ENCODE peak calls at places on chromosomes 6 and 20, in nine cellular contexts. Q is prostate gland; B is sigmoid colon; A is right lobe of liver; Z is stomach; U is cardiac muscle cell; C is naive thymus-derived CD4-positive, alpha-beta T cell; K is lower lobe of right lung; W is CD8-positive, alpha-beta T cell. J is an unnamed sample. For H3K27me3, the result is how much of the 10 kb centered on the place peaks cover.

GRCh38 chr6:126720326-126720725 is 380.4 kb downstream of the CENPW start:
- DNase-seq in Q (no peak), B (no peak), A (no peak), Z (no peak), U (no peak), C (no peak), K (no peak), W (no peak), J (no peak)

GRCh38 chr20:48846516-48847492 is 19.0 kb upstream of the PREX1 start:
- DNase-seq in Q (no peak), B (no peak), A (no peak), Z (no peak), U (peak), C (peak), K (no peak), W (no peak), J (peak)

GRCh38 chr20:5642155-5642981 is 107.8 kb upstream of the SHLD1 start:
- DNase-seq in Q (peak), B (peak), A (no peak), Z (no peak), U (peak), C (no peak), K (peak), W (no peak), J (no peak)

GRCh38 chr6:43869091-43869710 is 99.2 kb downstream of the VEGFA start:
- DNase-seq in Q (no peak), B (no peak), A (no peak), Z (no peak), U (no peak), C (no peak), K (peak), W (no peak), J (no peak)

GRCh38 chr6:119541132-119541905 is 191.8 kb upstream of the MAN1A1 start:
- DNase-seq in Q (no peak), B (no peak), A (no peak), Z (no peak), U (peak), C (no peak), K (no peak), W (no peak), J (no peak)

GRCh38 chr6:135739288-135739687 is 112.2 kb upstream of the PDE7B start:
- DNase-seq in Q (no peak), B (no peak), A (no peak), Z (no peak), U (peak), C (no peak), K (no peak), W (no peak), J (no peak)

GRCh38 chr6:154508573-154509375 is 1.7 kb downstream of the CNKSR3 start:
- DNase-seq in Q (peak), B (peak), A (no peak), Z (no peak), U (no peak), C (no peak), K (no peak), W (no peak), J (no peak)

GRCh38 chr6:138504764-138505689 is 5.7 kb upstream of the NHSL1 start:
- DNase-seq in Q (no peak), B (no peak), A (no peak), Z (no peak), U (no peak), C (no peak), K (no peak), W (no peak), J (no peak)

GRCh38 chr6:64817525-64817924 is 889.5 kb downstream of the EYS start:
- DNase-seq in Q (no peak), B (no peak), A (no peak), Z (no peak), U (no peak), C (no peak), K (no peak), W (no peak), J (no peak)

GRCh38 chr6:56497270-56497669 is 145.4 kb downstream of the DST start:
- DNase-seq in Q (no peak), B (peak), A (no peak), Z (no peak), U (no peak), C (no peak), K (no peak), W (no peak), J (no peak)

GRCh38 chr6:43677759-43678158 is 9.8 kb downstream of the MRPS18A start:
- DNase-seq in Q (no peak), B (no peak), A (no peak), Z (no peak), U (no peak), C (no peak), K (no peak), W (no peak), J (no peak)

GRCh38 chr6:121682666-121683065 is 247.2 kb downstream of the GJA1 start:
- DNase-seq in Q (no peak), B (no peak), A (no peak), Z (no peak), U (no peak), C (no peak), K (no peak), W (no peak), J (no peak)

GRCh38 chr6:26122402-26122792 is 35.2 kb downstream of the HFE start:
- DNase-seq in Q (peak), B (no peak), A (no peak), Z (no peak), U (no peak), C (no peak), K (no peak), W (no peak), J (no peak)

GRCh38 chr6:43744490-43744889 is 25.5 kb upstream of the VEGFA start:
- DNase-seq in Q (no peak), B (peak), A (no peak), Z (no peak), U (no peak), C (no peak), K (no peak), W (no peak), J (peak)

GRCh38 chr6:138465007-138465645 is 34.2 kb downstream of the NHSL1 start:
- DNase-seq in Q (no peak), B (no peak), A (no peak), Z (no peak), U (peak), C (no peak), K (no peak), W (no peak), J (no peak)

GRCh38 chr6:79330723-79331122 is 96.2 kb upstream of the HMGN3 start:
- DNase-seq in Q (no peak), B (no peak), A (no peak), Z (no peak), U (no peak), C (no peak), K (no peak), W (no peak), J (no peak)

GRCh38 chr6:11744753-11745152 is 33.9 kb downstream of the ADTRP start:
- DNase-seq in Q (no peak), B (peak), A (no peak), Z (peak), U (peak), C (no peak), K (peak), W (no peak), J (no peak)

GRCh38 chr6:162942860-162943259 is 215.1 kb downstream of the PACRG start:
- DNase-seq in Q (no peak), B (no peak), A (no peak), Z (no peak), U (peak), C (no peak), K (no peak), W (no peak), J (no peak)

GRCh38 chr6:52994789-52995078 is 350 bp downstream of the GSTA4 start:
- DNase-seq in Q (peak), B (peak), A (peak), Z (peak), U (no peak), C (peak), K (peak), W (peak), J (peak)

DNA sequence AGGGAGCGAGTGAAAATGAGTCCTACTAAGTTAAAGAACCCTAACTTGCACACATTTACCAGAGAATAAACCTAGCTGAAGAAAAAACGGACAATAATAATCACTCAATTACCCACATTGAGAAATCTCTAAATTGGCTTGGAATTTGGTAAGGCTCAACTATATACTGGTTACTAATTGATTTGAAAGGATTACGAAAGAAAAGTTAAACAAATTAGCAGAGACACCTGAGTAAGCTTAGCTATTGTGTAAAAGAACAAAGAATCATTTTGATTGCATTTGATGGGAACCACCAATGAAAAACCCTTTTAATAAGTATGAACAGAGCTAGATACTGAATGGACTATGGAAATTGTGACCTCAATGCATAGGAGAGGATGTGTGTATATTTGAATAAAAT is 118.6 kb upstream of the ADGRF1 start:
- DNase-seq in Q (no peak), B (no peak), A (no peak), Z (no peak), U (no peak), C (no peak), K (no peak), W (no peak), J (no peak)
- H3K4me3 ChIP-seq in Q (no peak), B (no peak), A (no peak), Z (no peak), U (no peak), C (no peak), K (no peak), W (no peak), J (no peak)

DNA sequence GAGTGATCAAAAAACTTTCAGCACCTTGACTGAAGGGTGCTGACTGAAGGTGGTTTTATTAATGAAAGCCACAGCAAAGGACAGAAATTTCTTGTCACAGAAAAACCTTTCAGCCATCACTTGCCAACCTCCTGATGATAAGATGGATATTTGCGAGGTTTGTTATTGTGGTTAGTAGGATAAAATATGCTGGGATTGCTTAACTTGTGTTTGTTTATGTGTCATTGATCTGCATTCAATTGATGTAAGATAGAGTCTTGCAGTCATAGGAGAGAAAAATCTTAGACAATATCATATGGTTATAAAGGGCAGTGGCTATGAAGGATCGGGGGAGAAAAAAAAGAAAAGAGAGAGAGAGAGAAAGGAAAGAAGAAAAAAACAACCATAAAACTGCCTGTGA is 1.2 kb downstream of the TSBP1 start:
- DNase-seq in Q (no peak), B (no peak), A (no peak), Z (no peak), U (peak), C (no peak), K (no peak), W (no peak), J (no peak)
- H3K27me3 ChIP-seq in Q (under half), B (under half), A (under half), Z (under half), U (under half), C (under half), K (under half), W (under half), J (under half)

DNA sequence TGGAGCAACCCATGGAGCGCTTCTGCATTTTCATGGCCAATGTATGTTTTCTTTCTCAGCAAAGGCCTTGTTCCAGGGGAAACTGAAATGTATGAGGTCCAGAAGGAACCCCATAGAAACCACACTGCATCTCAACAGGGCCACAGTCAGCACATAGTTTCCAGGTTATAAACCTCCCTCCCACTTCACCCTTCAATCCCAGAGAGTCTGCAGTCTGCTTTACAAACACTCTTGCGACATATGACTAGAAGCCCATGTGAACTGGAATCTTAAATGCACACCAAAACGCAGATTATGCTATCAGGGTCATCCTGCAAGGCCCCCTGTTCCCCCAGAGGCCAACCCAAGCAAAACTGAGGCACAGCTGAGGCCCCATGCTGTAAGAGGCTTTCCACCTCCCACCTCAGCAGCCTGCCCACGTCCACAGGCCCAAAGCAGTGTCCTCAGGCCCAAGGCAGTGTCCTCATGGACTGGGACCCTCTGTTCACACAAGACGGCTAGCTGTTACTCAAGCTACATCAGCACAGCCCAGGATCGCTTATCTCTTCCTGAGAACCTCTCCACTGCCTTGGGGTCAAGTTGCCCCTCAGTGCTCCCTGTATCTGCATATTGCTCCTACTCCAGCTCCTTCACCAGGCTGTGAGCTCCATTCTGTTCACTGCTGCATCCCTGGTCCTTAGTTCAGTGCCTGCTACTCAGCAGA is 209.0 kb upstream of the TAB2 start:
- DNase-seq in Q (no peak), B (no peak), A (no peak), Z (no peak), U (no peak), C (no peak), K (no peak), W (no peak), J (no peak)
- H3K4me3 ChIP-seq in Q (no peak), B (no peak), A (no peak), Z (no peak), U (no peak), C (no peak), K (no peak), W (no peak), J (no peak)

GRCh38 chr20:51158226-51158625 is 135.3 kb upstream of the KCNG1 start:
- DNase-seq in Q (no peak), B (no peak), A (no peak), Z (no peak), U (no peak), C (no peak), K (no peak), W (no peak), J (no peak)

GRCh38 chr20:51154708-51155690 is 132.1 kb upstream of the KCNG1 start:
- DNase-seq in Q (no peak), B (no peak), A (no peak), Z (no peak), U (no peak), C (no peak), K (no peak), W (no peak), J (no peak)

GRCh38 chr20:51153867-51154707 is 131.2 kb upstream of the KCNG1 start:
- DNase-seq in Q (no peak), B (no peak), A (no peak), Z (no peak), U (no peak), C (no peak), K (no peak), W (no peak), J (no peak)

GRCh38 chr20:51156796-51157119 is 133.9 kb upstream of the KCNG1 start:
- DNase-seq in Q (no peak), B (no peak), A (no peak), Z (no peak), U (no peak), C (no peak), K (no peak), W (no peak), J (no peak)

GRCh38 chr20:51156041-51156795 is 133.3 kb upstream of the KCNG1 start:
- DNase-seq in Q (no peak), B (peak), A (no peak), Z (no peak), U (peak), C (no peak), K (no peak), W (no peak), J (no peak)
- H3K27me3 ChIP-seq in Q (under half), B (under half), A (under half), Z (under half), U (under half), C (under half), K (under half), W (under half), J (under half)

GRCh38 chr6:74953708-74954107 is 252.1 kb downstream of the COL12A1 start:
- DNase-seq in Q (no peak), B (no peak), A (no peak), Z (no peak), U (no peak), C (no peak), K (no peak), W (no peak), J (no peak)

GRCh38 chr6:74956559-74957428 is 249.1 kb downstream of the COL12A1 start:
- DNase-seq in Q (no peak), B (no peak), A (no peak), Z (no peak), U (no peak), C (no peak), K (no peak), W (no peak), J (no peak)
- H3K4me3 ChIP-seq in Q (no peak), B (no peak), A (no peak), Z (no peak), U (no peak), C (no peak), K (no peak), W (no peak), J (no peak)

GRCh38 chr6:111707773-111708172 is 102.1 kb upstream of the TRAF3IP2 start:
- DNase-seq in Q (peak), B (no peak), A (no peak), Z (no peak), U (no peak), C (no peak), K (no peak), W (no peak), J (no peak)
- H3K27me3 ChIP-seq in Q (under half), B (under half), A (under half), Z (under half), U (under half), C (under half), K (under half), W (under half), J (under half)

J was measured in H7.